ENCODE peak calls at places on chromosomes 1 and 21, in four cellular contexts. One of them, this sample, is unnamed.
A peak's percentile ranks its signal among the peaks of the same experiment; 100 is the strongest.

GRCh38 chr1:101107496-101108115 is 82.0 kb upstream of the DPH5 start:
- DNase-seq in AG10803: no peak
- DNase-seq in PC-9: no peak
- DNase-seq in lower lobe of right lung: no peak
- DNase-seq in this sample: no peak

GRCh38 chr1:43285269-43285986 is at the start of gene C1orf210:
- DNase-seq in AG10803: no peak
- DNase-seq in PC-9: peak; percentile 97
- DNase-seq in lower lobe of right lung: peak; percentile 95
- DNase-seq in this sample: no peak

GRCh38 chr1:150299716-150300115 is 6.1 kb downstream of the MRPS21 start:
- DNase-seq in AG10803: no peak
- DNase-seq in PC-9: no peak
- DNase-seq in lower lobe of right lung: no peak
- DNase-seq in this sample: no peak

GRCh38 chr21:27734146-27734545 is 767.3 kb upstream of the ADAMTS5 start:
- DNase-seq in AG10803: peak; percentile 74
- DNase-seq in PC-9: no peak
- DNase-seq in lower lobe of right lung: no peak
- DNase-seq in this sample: no peak

GRCh38 chr1:94803517-94804441 is 16.4 kb upstream of the SLC44A3 start:
- DNase-seq in AG10803: peak; percentile 71
- DNase-seq in PC-9: no peak
- DNase-seq in lower lobe of right lung: no peak
- DNase-seq in this sample: no peak

GRCh38 chr1:97091679-97092078 is 370.1 kb downstream of the PTBP2 start:
- DNase-seq in AG10803: no peak
- DNase-seq in PC-9: no peak
- DNase-seq in lower lobe of right lung: no peak
- DNase-seq in this sample: no peak

GRCh38 chr21:33205476-33205875 is 24.3 kb upstream of the IFNAR2 start:
- DNase-seq in AG10803: no peak
- DNase-seq in PC-9: no peak
- DNase-seq in lower lobe of right lung: no peak
- DNase-seq in this sample: no peak

GRCh38 chr1:22586356-22587130 is 23.3 kb downstream of the EPHA8 start:
- DNase-seq in AG10803: no peak
- DNase-seq in PC-9: no peak
- DNase-seq in lower lobe of right lung: no peak
- DNase-seq in this sample: no peak

GRCh38 chr1:203519896-203520295 is 25.9 kb downstream of the OPTC start:
- DNase-seq in AG10803: no peak
- DNase-seq in PC-9: no peak
- DNase-seq in lower lobe of right lung: no peak
- DNase-seq in this sample: no peak

GRCh38 chr21:37849703-37850102 is 66.6 kb downstream of the KCNJ6 start:
- DNase-seq in AG10803: peak; percentile 95
- DNase-seq in PC-9: no peak
- DNase-seq in lower lobe of right lung: no peak
- DNase-seq in this sample: no peak

GRCh38 chr1:152034654-152035405 is 2.0 kb downstream of the S100A11 start:
- DNase-seq in AG10803: peak; percentile 76
- DNase-seq in PC-9: peak; percentile 78
- DNase-seq in lower lobe of right lung: no peak
- DNase-seq in this sample: peak; percentile 61

GRCh38 chr1:58983159-58983558 is 199.3 kb upstream of the JUN start:
- DNase-seq in AG10803: peak; percentile 89
- DNase-seq in PC-9: no peak
- DNase-seq in lower lobe of right lung: no peak
- DNase-seq in this sample: no peak

GRCh38 chr1:220892997-220893700 is 13.9 kb downstream of the HLX start:
- DNase-seq in AG10803: no peak
- DNase-seq in PC-9: no peak
- DNase-seq in lower lobe of right lung: no peak
- DNase-seq in this sample: no peak

GRCh38 chr1:65395887-65396612 is 24.4 kb upstream of the LEPR start:
- DNase-seq in AG10803: peak; percentile 88
- DNase-seq in PC-9: no peak
- DNase-seq in lower lobe of right lung: no peak
- DNase-seq in this sample: no peak

GRCh38 chr1:70941563-70941962 is 106.1 kb downstream of the PTGER3 start:
- DNase-seq in AG10803: peak; percentile 50
- DNase-seq in PC-9: no peak
- DNase-seq in lower lobe of right lung: no peak
- DNase-seq in this sample: no peak

GRCh38 chr1:25773441-25774125 is 26.4 kb upstream of the SELENON start:
- DNase-seq in AG10803: no peak
- DNase-seq in PC-9: peak; percentile 61
- DNase-seq in lower lobe of right lung: peak; percentile 55
- DNase-seq in this sample: no peak

GRCh38 chr1:204728456-204728855 is 42.9 kb upstream of the LRRN2 start:
- DNase-seq in AG10803: no peak
- DNase-seq in PC-9: no peak
- DNase-seq in lower lobe of right lung: no peak
- DNase-seq in this sample: no peak

GRCh38 chr1:25952851-25953401 is 44.9 kb downstream of the PAFAH2 start:
- DNase-seq in AG10803: peak; percentile 90
- DNase-seq in PC-9: no peak
- DNase-seq in lower lobe of right lung: no peak
- DNase-seq in this sample: no peak

GRCh38 chr1:6260433-6260934 is 414 bp downstream of the GPR153 start:
- DNase-seq in AG10803: no peak
- DNase-seq in PC-9: peak; percentile 25
- DNase-seq in lower lobe of right lung: no peak
- DNase-seq in this sample: no peak

GRCh38 chr1:51313961-51314777 is 16.2 kb downstream of the TTC39A start:
- DNase-seq in AG10803: peak; percentile 76
- DNase-seq in PC-9: peak; percentile 42
- DNase-seq in lower lobe of right lung: peak; percentile 56
- DNase-seq in this sample: no peak

GRCh38 chr1:55214903-55215193 is 316 bp downstream of the USP24 start:
- DNase-seq in AG10803: peak; percentile 43
- DNase-seq in PC-9: peak; percentile 51
- DNase-seq in lower lobe of right lung: peak; percentile 58
- DNase-seq in this sample: no peak

GRCh38 chr1:40187399-40187798 is 26.2 kb downstream of the RLF start:
- DNase-seq in AG10803: no peak
- DNase-seq in PC-9: no peak
- DNase-seq in lower lobe of right lung: no peak
- DNase-seq in this sample: no peak

GRCh38 chr1:86429122-86429725 is 5.3 kb downstream of the CLCA2 start:
- DNase-seq in AG10803: peak; percentile 42
- DNase-seq in PC-9: no peak
- DNase-seq in lower lobe of right lung: no peak
- DNase-seq in this sample: no peak

GRCh38 chr1:213123532-213123931 is 72.5 kb downstream of the RPS6KC1 start:
- DNase-seq in AG10803: peak; percentile 40
- DNase-seq in PC-9: peak; percentile 2
- DNase-seq in lower lobe of right lung: no peak
- DNase-seq in this sample: no peak

GRCh38 chr1:24007079-24007478 is 27.0 kb upstream of the SRSF10 start:
- DNase-seq in AG10803: no peak
- DNase-seq in PC-9: no peak
- DNase-seq in lower lobe of right lung: no peak
- DNase-seq in this sample: no peak

GRCh38 chr1:95098196-95098595 is 19.0 kb upstream of the TLCD4 start:
- DNase-seq in AG10803: peak; percentile 62
- DNase-seq in PC-9: no peak
- DNase-seq in lower lobe of right lung: no peak
- DNase-seq in this sample: no peak

GRCh38 chr1:110083453-110084225 is 13.2 kb upstream of the ALX3 start:
- DNase-seq in AG10803: no peak
- DNase-seq in PC-9: no peak
- DNase-seq in lower lobe of right lung: no peak
- DNase-seq in this sample: no peak

GRCh38 chr1:234325878-234326492 is 47.3 kb upstream of the COA6 start:
- DNase-seq in AG10803: no peak
- DNase-seq in PC-9: no peak
- DNase-seq in lower lobe of right lung: no peak
- DNase-seq in this sample: no peak

GRCh38 chr1:234954613-234955012 is 174.0 kb downstream of the TOMM20 start:
- DNase-seq in AG10803: no peak
- DNase-seq in PC-9: no peak
- DNase-seq in lower lobe of right lung: no peak
- DNase-seq in this sample: no peak

GRCh38 chr1:11740258-11741192 is 4.6 kb downstream of the AGTRAP start:
- DNase-seq in AG10803: no peak
- DNase-seq in PC-9: no peak
- DNase-seq in lower lobe of right lung: no peak
- DNase-seq in this sample: no peak

GRCh38 chr1:4605158-4605557 is 49.3 kb upstream of the AJAP1 start:
- DNase-seq in AG10803: no peak
- DNase-seq in PC-9: no peak
- DNase-seq in lower lobe of right lung: no peak
- DNase-seq in this sample: no peak

GRCh38 chr21:43930074-43930847 is 65.2 kb downstream of the AGPAT3 start:
- DNase-seq in AG10803: no peak
- DNase-seq in PC-9: no peak
- DNase-seq in lower lobe of right lung: no peak
- DNase-seq in this sample: no peak

GRCh38 chr21:43930848-43931384 is 65.9 kb downstream of the AGPAT3 start:
- DNase-seq in AG10803: no peak
- DNase-seq in PC-9: no peak
- DNase-seq in lower lobe of right lung: no peak
- DNase-seq in this sample: no peak

GRCh38 chr21:43928726-43929125 is 63.7 kb downstream of the AGPAT3 start:
- DNase-seq in AG10803: no peak
- DNase-seq in PC-9: no peak
- DNase-seq in lower lobe of right lung: no peak
- DNase-seq in this sample: no peak

GRCh38 chr21:43928230-43928607 is 63.2 kb downstream of the AGPAT3 start:
- DNase-seq in AG10803: no peak
- DNase-seq in PC-9: no peak
- DNase-seq in lower lobe of right lung: no peak
- DNase-seq in this sample: no peak

DNA sequence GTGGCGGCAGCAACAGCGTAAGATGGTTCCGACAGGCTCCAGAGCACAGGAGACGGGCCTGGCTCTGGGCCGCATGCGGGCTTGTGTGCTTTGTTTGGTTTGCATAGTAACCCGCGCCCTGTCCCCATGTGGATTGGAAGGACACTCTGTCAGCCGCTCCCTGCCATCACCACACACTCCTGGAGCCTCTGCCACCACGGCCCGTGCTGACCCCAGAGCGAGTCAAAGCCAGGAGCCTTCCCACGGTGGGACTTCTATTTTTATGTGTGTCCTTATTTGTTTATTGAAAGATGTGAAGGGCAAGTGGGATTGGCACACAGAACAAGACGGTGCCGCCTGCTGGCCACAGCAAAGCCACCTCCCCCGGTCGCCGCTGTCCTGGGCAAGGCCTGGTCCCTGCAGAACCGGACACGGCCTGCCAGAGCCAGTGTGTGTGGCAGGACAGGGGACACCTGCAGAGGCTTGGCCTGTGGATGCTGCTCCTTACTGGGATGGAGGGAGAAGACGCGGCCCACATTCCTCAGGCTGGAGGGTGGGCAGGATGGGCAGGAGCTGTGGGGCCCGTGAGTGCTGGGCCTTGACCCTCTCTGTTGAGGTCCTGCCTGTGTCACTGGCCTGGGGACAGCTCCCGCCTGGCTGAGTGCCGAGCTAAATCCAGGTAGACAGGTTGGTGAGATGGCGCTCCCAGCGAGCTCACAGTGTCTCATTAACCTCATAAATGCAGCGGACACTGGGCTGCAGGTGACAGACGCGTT is 64.4 kb downstream of the AGPAT3 start:
- DNase-seq in AG10803: no peak
- DNase-seq in PC-9: peak; percentile 9
- DNase-seq in lower lobe of right lung: no peak
- DNase-seq in this sample: no peak
- TF ChIP-seq CTCF in AG10803: no peak
- TF ChIP-seq CTCF in PC-9: no peak
- TF ChIP-seq CTCF in lower lobe of right lung: no peak
- TF ChIP-seq CTCF in this sample: no peak

GRCh38 chr1:160726498-160727391 is 12.3 kb upstream of the SLAMF7 start:
- DNase-seq in AG10803: peak; percentile 45
- DNase-seq in PC-9: peak; percentile 63
- DNase-seq in lower lobe of right lung: peak; percentile 49
- DNase-seq in this sample: peak; percentile 30

GRCh38 chr1:160723332-160723731 is 11.7 kb upstream of the CD48 start:
- DNase-seq in AG10803: no peak
- DNase-seq in PC-9: no peak
- DNase-seq in lower lobe of right lung: no peak
- DNase-seq in this sample: no peak

GRCh38 chr1:160722726-160723125 is 11.1 kb upstream of the CD48 start:
- DNase-seq in AG10803: no peak
- DNase-seq in PC-9: no peak
- DNase-seq in lower lobe of right lung: no peak
- DNase-seq in this sample: no peak

GRCh38 chr1:160726114-160726497 is 12.9 kb upstream of the SLAMF7 start:
- DNase-seq in AG10803: no peak
- DNase-seq in PC-9: no peak
- DNase-seq in lower lobe of right lung: no peak
- DNase-seq in this sample: no peak

DNA sequence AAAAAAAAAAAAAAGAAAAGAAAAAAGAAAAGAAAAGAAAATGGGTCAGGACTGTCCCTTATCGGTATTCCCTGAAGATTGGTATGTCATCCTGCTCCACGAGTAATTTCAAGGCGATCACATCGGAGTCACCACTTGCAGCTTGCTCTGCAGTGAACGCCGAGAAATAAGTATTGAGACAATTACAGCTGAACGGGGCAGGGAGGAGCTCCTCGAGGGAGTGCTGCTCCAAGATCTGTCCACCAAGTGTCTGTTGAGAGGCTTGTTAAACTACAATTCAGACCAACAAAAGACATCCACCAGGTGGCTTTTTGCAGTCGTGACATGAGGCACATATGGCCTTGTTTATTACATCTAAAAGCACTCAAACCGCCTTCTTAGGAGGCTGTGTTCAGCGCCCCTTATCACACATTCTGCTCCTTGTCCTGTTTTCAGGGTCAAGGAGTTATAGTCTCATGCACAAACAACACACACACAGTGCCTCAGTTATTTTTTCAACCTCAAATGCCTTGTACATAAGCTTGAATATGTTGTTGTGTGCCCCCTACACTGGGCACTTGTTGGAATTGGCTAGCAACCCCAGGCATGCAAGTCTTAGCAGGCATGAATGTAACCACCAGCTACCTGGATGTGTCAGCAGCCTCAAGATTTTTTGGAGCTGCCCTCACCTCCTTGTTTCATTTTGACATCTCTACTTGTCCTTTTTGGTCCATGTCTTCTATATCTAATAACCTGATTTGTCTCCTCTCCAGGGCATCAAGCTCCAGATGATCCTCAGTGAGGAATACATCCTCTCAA is 13.0 kb upstream of the CD48 start:
- DNase-seq in AG10803: no peak
- DNase-seq in PC-9: no peak
- DNase-seq in lower lobe of right lung: no peak
- DNase-seq in this sample: no peak
- TF ChIP-seq CTCF in AG10803: no peak
- TF ChIP-seq CTCF in PC-9: no peak
- TF ChIP-seq CTCF in lower lobe of right lung: no peak
- TF ChIP-seq CTCF in this sample: peak; percentile 10

GRCh38 chr1:27366411-27367159 is at the start of gene MAP3K6:
- DNase-seq in AG10803: peak; percentile 76
- DNase-seq in PC-9: peak; percentile 83
- DNase-seq in lower lobe of right lung: peak; percentile 95
- DNase-seq in this sample: no peak
- TF ChIP-seq CTCF in AG10803: peak; percentile 20
- TF ChIP-seq CTCF in PC-9: no peak
- TF ChIP-seq CTCF in lower lobe of right lung: peak; percentile 36
- TF ChIP-seq CTCF in this sample: peak; percentile 93

GRCh38 chr1:14608308-14608707 is 9.8 kb downstream of the KAZN start:
- DNase-seq in AG10803: no peak
- DNase-seq in PC-9: no peak
- DNase-seq in lower lobe of right lung: no peak
- DNase-seq in this sample: no peak
- TF ChIP-seq CTCF in AG10803: no peak
- TF ChIP-seq CTCF in PC-9: peak; percentile 14
- TF ChIP-seq CTCF in lower lobe of right lung: no peak
- TF ChIP-seq CTCF in this sample: peak; percentile 13

This sample was measured in Panc1.